ENCODE peak calls at places on chromosomes 16 and 17, in five cellular contexts. One of them, this sample, is unnamed.

GRCh38 chr17:14352139-14352538 is 51.3 kb downstream of the HS3ST3B1 start:
- DNase-seq in progenitor cell of endocrine pancreas: no peak
- DNase-seq in right cardiac atrium: no peak
- DNase-seq in transverse colon: no peak
- DNase-seq in T-helper 1 cell: no peak
- DNase-seq in this sample: peak; percentile 51

GRCh38 chr16:87982491-87983415 is 31.5 kb downstream of the BANP start:
- DNase-seq in progenitor cell of endocrine pancreas: no peak
- DNase-seq in T-helper 1 cell: no peak
- DNase-seq in right cardiac atrium: no peak
- DNase-seq in transverse colon: no peak
- DNase-seq in this sample: no peak

GRCh38 chr16:86258713-86259112 is 251.6 kb upstream of the FOXF1 start:
- DNase-seq in right cardiac atrium: no peak
- DNase-seq in T-helper 1 cell: no peak
- DNase-seq in transverse colon: no peak
- DNase-seq in progenitor cell of endocrine pancreas: no peak
- DNase-seq in this sample: peak; percentile 91

GRCh38 chr16:12674096-12674495 is 129.6 kb downstream of the CPPED1 start:
- DNase-seq in T-helper 1 cell: no peak
- DNase-seq in progenitor cell of endocrine pancreas: no peak
- DNase-seq in transverse colon: no peak
- DNase-seq in right cardiac atrium: no peak
- DNase-seq in this sample: peak; percentile 25

GRCh38 chr17:17269926-17270773 is 10.9 kb downstream of the COPS3 start:
- DNase-seq in T-helper 1 cell: no peak
- DNase-seq in transverse colon: no peak
- DNase-seq in progenitor cell of endocrine pancreas: no peak
- DNase-seq in right cardiac atrium: no peak
- DNase-seq in this sample: peak; percentile 7

GRCh38 chr17:49898547-49899490 is 51.0 kb upstream of the TAC4 start:
- DNase-seq in right cardiac atrium: no peak
- DNase-seq in transverse colon: no peak
- DNase-seq in T-helper 1 cell: no peak
- DNase-seq in progenitor cell of endocrine pancreas: no peak
- DNase-seq in this sample: no peak

GRCh38 chr17:21113706-21114105 is 13.1 kb upstream of the DHRS7B start:
- DNase-seq in progenitor cell of endocrine pancreas: no peak
- DNase-seq in transverse colon: no peak
- DNase-seq in T-helper 1 cell: no peak
- DNase-seq in right cardiac atrium: no peak
- DNase-seq in this sample: no peak

GRCh38 chr16:85191341-85191965 is 79.2 kb upstream of the CIBAR2 start:
- DNase-seq in transverse colon: no peak
- DNase-seq in right cardiac atrium: no peak
- DNase-seq in progenitor cell of endocrine pancreas: no peak
- DNase-seq in T-helper 1 cell: no peak
- DNase-seq in this sample: no peak

GRCh38 chr17:58331815-58332719 is 3.5 kb upstream of the TSPOAP1 start:
- DNase-seq in right cardiac atrium: peak; percentile 89
- DNase-seq in transverse colon: peak; percentile 84
- DNase-seq in progenitor cell of endocrine pancreas: no peak
- DNase-seq in T-helper 1 cell: peak; percentile 98
- DNase-seq in this sample: no peak

GRCh38 chr16:55559233-55559632 is 7.3 kb upstream of the CAPNS2 start:
- DNase-seq in transverse colon: no peak
- DNase-seq in right cardiac atrium: no peak
- DNase-seq in progenitor cell of endocrine pancreas: no peak
- DNase-seq in T-helper 1 cell: no peak
- DNase-seq in this sample: peak; percentile 49

GRCh38 chr17:28865946-28866752 is 11.3 kb downstream of the ERAL1 start:
- DNase-seq in progenitor cell of endocrine pancreas: no peak
- DNase-seq in right cardiac atrium: no peak
- DNase-seq in T-helper 1 cell: no peak
- DNase-seq in transverse colon: no peak
- DNase-seq in this sample: no peak

GRCh38 chr16:84286568-84287220 is 8.0 kb upstream of the WFDC1 start:
- DNase-seq in T-helper 1 cell: no peak
- DNase-seq in transverse colon: peak; percentile 43
- DNase-seq in right cardiac atrium: peak; percentile 87
- DNase-seq in progenitor cell of endocrine pancreas: no peak
- DNase-seq in this sample: peak; percentile 45